ENCODE peak calls at places on chromosomes 1 and 21, in six cellular contexts. E is H1, D is IMR-90, U is neuronal stem cell, S is H9, O is trophoblast cell. G is an unnamed sample.

GRCh38 chr1:37556712-37557196 is at the start of gene DNALI1:
- DNase-seq in E (peak; percentile 98), D (peak; percentile 88), U (peak; percentile 91), S (peak; percentile 97), O (peak; percentile 86), G (peak; percentile 92)

GRCh38 chr1:53401815-53402745 is 57.1 kb upstream of the DMRTB1 start:
- DNase-seq in E (no peak), D (no peak), U (no peak), S (peak; percentile 15), O (no peak), G (no peak)

GRCh38 chr1:119646521-119647227 is 1.4 kb downstream of the ZNF697 start:
- DNase-seq in E (no peak), D (peak; percentile 87), U (no peak), S (no peak), O (no peak), G (peak; percentile 84)

GRCh38 chr1:40751802-40752201 is 31.8 kb upstream of the KCNQ4 start:
- DNase-seq in E (no peak), D (no peak), U (no peak), S (no peak), O (no peak), G (no peak)

GRCh38 chr1:219123041-219123440 is 50.6 kb upstream of the LYPLAL1 start:
- DNase-seq in E (no peak), D (peak; percentile 12), U (no peak), S (no peak), O (no peak), G (no peak)

GRCh38 chr1:22920734-22921451 is 51.8 kb downstream of the LACTBL1 start:
- DNase-seq in E (no peak), D (no peak), U (no peak), S (no peak), O (no peak), G (no peak)

GRCh38 chr1:234400773-234401172 is 27.5 kb downstream of the COA6 start:
- DNase-seq in E (no peak), D (no peak), U (no peak), S (no peak), O (no peak), G (peak; percentile 28)

GRCh38 chr1:53860967-53861411 is 22.9 kb upstream of the NDC1 start:
- DNase-seq in E (peak; percentile 58), D (peak; percentile 61), U (peak; percentile 54), S (peak; percentile 64), O (peak; percentile 31), G (peak; percentile 61)

GRCh38 chr1:23168462-23169218 is at the start of gene LUZP1:
- DNase-seq in E (peak; percentile 98), D (peak; percentile 86), U (peak; percentile 92), S (peak; percentile 87), O (peak; percentile 72), G (peak; percentile 89)

GRCh38 chr1:20616468-20617156 is 16.6 kb upstream of the PINK1 start:
- DNase-seq in E (no peak), D (peak; percentile 37), U (no peak), S (no peak), O (peak; percentile 72), G (peak; percentile 18)

GRCh38 chr1:55284856-55285255 is 69.7 kb upstream of the USP24 start:
- DNase-seq in E (no peak), D (peak; percentile 60), U (peak; percentile 24), S (no peak), O (no peak), G (peak; percentile 67)

GRCh38 chr1:151529211-151529702 is 10.9 kb upstream of the TUFT1 start:
- DNase-seq in E (no peak), D (no peak), U (no peak), S (no peak), O (no peak), G (no peak)

GRCh38 chr1:197787056-197787455 is 11.8 kb upstream of the DENND1B start:
- DNase-seq in E (no peak), D (peak; percentile 81), U (no peak), S (no peak), O (peak; percentile 83), G (peak; percentile 59)

GRCh38 chr1:110601332-110601731 is 4.8 kb downstream of the KCNA2 start:
- DNase-seq in E (no peak), D (no peak), U (no peak), S (peak; percentile 3), O (no peak), G (no peak)

GRCh38 chr1:5728956-5729355 is 263.3 kb downstream of the NPHP4 start:
- DNase-seq in E (no peak), D (no peak), U (no peak), S (no peak), O (no peak), G (no peak)

DNA sequence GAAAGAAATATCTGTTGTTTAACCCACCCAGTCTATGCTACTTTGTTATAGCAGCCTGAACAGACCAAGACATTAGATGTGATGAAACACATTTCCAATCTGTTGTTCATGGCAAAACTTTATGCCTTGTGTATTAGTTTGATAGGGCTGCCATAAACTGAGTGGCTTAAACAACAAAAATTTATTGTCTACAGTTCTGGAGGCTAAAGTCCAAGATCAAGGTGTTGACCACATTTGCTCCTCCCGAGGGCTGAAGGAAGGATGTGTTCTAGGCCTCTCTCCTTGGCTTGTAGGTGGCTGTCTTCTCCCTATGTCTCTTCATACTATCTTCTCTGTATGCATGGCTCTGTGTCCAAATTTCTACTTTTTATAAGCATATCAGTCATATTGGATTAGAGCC is 94.1 kb upstream of the HIVEP3 start:
- DNase-seq in E (no peak), D (peak; percentile 6), U (no peak), S (no peak), O (no peak), G (no peak)
- H3K14ac ChIP-seq in E (no peak overlapping the region), D (no peak overlapping the region), U (no peak overlapping the region), S (no peak overlapping the region), O (no peak overlapping the region), G (no peak overlapping the region)

DNA sequence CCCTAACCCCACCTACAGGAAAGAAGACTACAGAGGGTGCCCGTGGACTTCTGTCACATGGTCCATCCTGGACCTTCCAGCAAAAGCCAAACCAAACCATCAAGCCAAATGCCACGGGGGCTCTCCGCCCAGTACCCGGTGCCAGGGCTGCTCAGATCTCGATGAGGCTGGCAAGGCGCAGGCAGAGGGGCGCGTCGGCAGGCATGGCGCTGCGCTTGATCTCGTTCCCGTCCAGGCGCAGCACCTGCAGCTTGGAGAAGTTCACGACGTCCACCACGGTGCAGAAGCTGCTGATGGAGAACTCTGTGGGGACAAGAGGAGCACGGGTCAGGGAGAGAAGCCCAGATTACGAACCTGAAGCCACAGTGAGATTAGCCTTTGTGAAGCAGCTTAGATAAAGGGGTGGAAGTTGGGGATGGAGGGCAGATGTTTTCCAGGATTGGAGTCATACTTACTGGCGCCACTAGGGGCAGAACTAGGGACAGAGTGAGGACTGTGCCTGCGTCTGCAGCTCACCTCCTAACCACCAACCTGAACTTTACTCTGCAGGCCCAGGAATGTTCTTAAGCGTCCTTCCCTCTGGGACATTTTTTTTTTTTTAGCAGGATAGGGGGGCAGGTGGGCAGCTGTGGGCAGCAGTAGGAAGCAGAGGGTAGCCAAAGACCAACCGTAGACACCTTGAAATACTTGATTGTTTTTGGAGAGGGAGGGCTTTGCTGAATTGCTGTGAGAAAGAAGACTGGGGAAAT is 8.6 kb downstream of the FMOD start:
- DNase-seq in E (peak; percentile 89), D (peak; percentile 38), U (peak; percentile 62), S (peak; percentile 85), O (peak; percentile 34), G (peak; percentile 48)
- H2AFZ ChIP-seq in E (peak overlapping the region; percentile 96), D (no peak overlapping the region), U (no peak overlapping the region), S (peak overlapping the region; percentile 53), O (no peak overlapping the region), G (no peak overlapping the region)

GRCh38 chr21:35909456-35910178 is 150.7 kb downstream of the SETD4 start:
- DNase-seq in E (no peak), D (peak; percentile 21), U (no peak), S (no peak), O (no peak), G (no peak)

GRCh38 chr21:35908311-35909078 is 151.8 kb downstream of the SETD4 start:
- DNase-seq in E (no peak), D (no peak), U (no peak), S (no peak), O (no peak), G (no peak)

GRCh38 chr21:35906587-35906986 is 153.7 kb downstream of the SETD4 start:
- DNase-seq in E (no peak), D (no peak), U (no peak), S (no peak), O (no peak), G (no peak)

GRCh38 chr21:35905973-35906357 is 154.4 kb downstream of the SETD4 start:
- DNase-seq in E (no peak), D (no peak), U (no peak), S (no peak), O (no peak), G (no peak)

GRCh38 chr21:35904995-35905972 is 155.0 kb downstream of the SETD4 start:
- DNase-seq in E (no peak), D (no peak), U (no peak), S (no peak), O (no peak), G (no peak)
- H3K4me2 ChIP-seq in E (no peak overlapping the region), D (no peak overlapping the region), U (no peak overlapping the region), S (no peak overlapping the region), O (no peak overlapping the region), G (no peak overlapping the region)

GRCh38 chr1:65151641-65152040 is 3.6 kb downstream of the AK4 start:
- DNase-seq in E (no peak), D (no peak), U (no peak), S (no peak), O (no peak), G (no peak)
- H3K14ac ChIP-seq in E (no peak overlapping the region), D (no peak overlapping the region), U (no peak overlapping the region), S (no peak overlapping the region), O (no peak overlapping the region), G (no peak overlapping the region)

GRCh38 chr21:14686466-14687276 is 140.6 kb upstream of the SAMSN1 start:
- DNase-seq in E (no peak), D (no peak), U (no peak), S (no peak), O (peak; percentile 19), G (no peak)

GRCh38 chr21:14687277-14687642 is 141.1 kb upstream of the SAMSN1 start:
- DNase-seq in E (no peak), D (no peak), U (no peak), S (no peak), O (peak; percentile 0), G (no peak)

GRCh38 chr21:14683021-14683420 is 136.9 kb upstream of the SAMSN1 start:
- DNase-seq in E (no peak), D (no peak), U (no peak), S (no peak), O (no peak), G (no peak)

GRCh38 chr21:14685568-14685967 is 139.5 kb upstream of the SAMSN1 start:
- DNase-seq in E (no peak), D (no peak), U (no peak), S (no peak), O (no peak), G (no peak)

GRCh38 chr21:14684071-14684470 is 138.0 kb upstream of the SAMSN1 start:
- DNase-seq in E (no peak), D (no peak), U (no peak), S (no peak), O (no peak), G (no peak)
- H2AFZ ChIP-seq in E (no peak overlapping the region), D (no peak overlapping the region), U (no peak overlapping the region), S (no peak overlapping the region), O (no peak overlapping the region), G (no peak overlapping the region)

GRCh38 chr1:174877208-174877673 is 122.5 kb upstream of the CACYBP start:
- DNase-seq in E (no peak), D (no peak), U (no peak), S (no peak), O (no peak), G (no peak)
- H3K4me2 ChIP-seq in E (peak overlapping the region; percentile 67), D (no peak overlapping the region), U (no peak overlapping the region), S (peak overlapping the region; percentile 82), O (no peak overlapping the region), G (no peak overlapping the region)